ENCODE peak calls at places on chromosomes 4 and X, in four cellular contexts. One of them, this sample, is unnamed.

GRCh38 chr4:25484243-25484721 is 107.2 kb downstream of the ANAPC4 start:
- DNase-seq in nephron progenitor cell: no peak
- DNase-seq in neural crest cell: no peak
- DNase-seq in spleen: no peak
- DNase-seq in this sample: no peak

GRCh38 chr4:76354517-76355473 is 48.3 kb downstream of the STBD1 start:
- DNase-seq in neural crest cell: no peak
- DNase-seq in nephron progenitor cell: no peak
- DNase-seq in spleen: no peak
- DNase-seq in this sample: no peak

GRCh38 chrX:1466971-1467561 is 14.4 kb upstream of the ASMTL start:
- DNase-seq in neural crest cell: no peak
- DNase-seq in nephron progenitor cell: no peak
- DNase-seq in spleen: peak
- DNase-seq in this sample: no peak

GRCh38 chrX:3175659-3176438 is 134.6 kb downstream of the ARSF start:
- DNase-seq in neural crest cell: no peak
- DNase-seq in nephron progenitor cell: no peak
- DNase-seq in spleen: no peak
- DNase-seq in this sample: no peak

GRCh38 chrX:39640866-39641265 is 456.9 kb downstream of the BCOR start:
- DNase-seq in neural crest cell: no peak
- DNase-seq in nephron progenitor cell: no peak
- DNase-seq in spleen: no peak
- DNase-seq in this sample: no peak

GRCh38 chr4:152247271-152247975 is 288.5 kb downstream of the FBXW7 start:
- DNase-seq in nephron progenitor cell: peak
- DNase-seq in spleen: no peak
- DNase-seq in neural crest cell: no peak
- DNase-seq in this sample: no peak

GRCh38 chrX:48514126-48514806 is 5.5 kb downstream of the PORCN start:
- DNase-seq in neural crest cell: no peak
- DNase-seq in nephron progenitor cell: no peak
- DNase-seq in spleen: no peak
- DNase-seq in this sample: no peak

GRCh38 chr4:155632314-155632713 is 34.3 kb upstream of the GUCY1A1 start:
- DNase-seq in spleen: no peak
- DNase-seq in neural crest cell: no peak
- DNase-seq in nephron progenitor cell: no peak
- DNase-seq in this sample: no peak

GRCh38 chr4:53192496-53192895 is 173.4 kb downstream of the SCFD2 start:
- DNase-seq in spleen: no peak
- DNase-seq in nephron progenitor cell: no peak
- DNase-seq in neural crest cell: no peak
- DNase-seq in this sample: no peak

GRCh38 chr4:54296548-54297203 is 67.6 kb downstream of the PDGFRA start:
- DNase-seq in neural crest cell: no peak
- DNase-seq in spleen: no peak
- DNase-seq in nephron progenitor cell: no peak
- DNase-seq in this sample: no peak

GRCh38 chr4:158873795-158874359 is 105.1 kb downstream of the FNIP2 start:
- DNase-seq in neural crest cell: no peak
- DNase-seq in spleen: no peak
- DNase-seq in nephron progenitor cell: no peak
- DNase-seq in this sample: no peak

GRCh38 chrX:117120700-117121099 is 657.9 kb upstream of the CT83 start:
- DNase-seq in spleen: no peak
- DNase-seq in neural crest cell: no peak
- DNase-seq in nephron progenitor cell: no peak
- DNase-seq in this sample: no peak

GRCh38 chr4:123836919-123837605 is 440.5 kb downstream of the SPRY1 start:
- DNase-seq in neural crest cell: no peak
- DNase-seq in spleen: no peak
- DNase-seq in nephron progenitor cell: no peak
- DNase-seq in this sample: no peak

GRCh38 chrX:40471965-40472648 is 108.7 kb upstream of the ATP6AP2 start:
- DNase-seq in neural crest cell: no peak
- DNase-seq in nephron progenitor cell: peak
- DNase-seq in spleen: no peak
- DNase-seq in this sample: no peak

GRCh38 chr4:125101706-125102105 is 213.0 kb upstream of the FAT4 start:
- DNase-seq in nephron progenitor cell: no peak
- DNase-seq in spleen: no peak
- DNase-seq in neural crest cell: no peak
- DNase-seq in this sample: no peak

GRCh38 chr4:138630666-138631065 is 384.9 kb upstream of the NOCT start:
- DNase-seq in nephron progenitor cell: no peak
- DNase-seq in spleen: no peak
- DNase-seq in neural crest cell: no peak
- DNase-seq in this sample: no peak

GRCh38 chr4:37473807-37474206 is 212.4 kb downstream of the RELL1 start:
- DNase-seq in nephron progenitor cell: no peak
- DNase-seq in neural crest cell: no peak
- DNase-seq in spleen: no peak
- DNase-seq in this sample: no peak

GRCh38 chrX:54087661-54088060 is 43.4 kb upstream of the PHF8 start:
- DNase-seq in neural crest cell: no peak
- DNase-seq in spleen: no peak
- DNase-seq in nephron progenitor cell: no peak
- DNase-seq in this sample: no peak

GRCh38 chr4:70885174-70885573 is 17.0 kb upstream of the MOB1B start:
- DNase-seq in neural crest cell: no peak
- DNase-seq in spleen: no peak
- DNase-seq in nephron progenitor cell: no peak
- DNase-seq in this sample: no peak

GRCh38 chr4:78775278-78776030 is 696 bp upstream of the BMP2K start:
- DNase-seq in spleen: peak
- DNase-seq in neural crest cell: peak
- DNase-seq in nephron progenitor cell: peak
- DNase-seq in this sample: peak

GRCh38 chr4:109952612-109953011 is 39.9 kb downstream of the EGF start:
- DNase-seq in spleen: no peak
- DNase-seq in nephron progenitor cell: no peak
- DNase-seq in neural crest cell: no peak
- DNase-seq in this sample: no peak

GRCh38 chrX:115311666-115312065 is 22.2 kb downstream of the LUZP4 start:
- DNase-seq in nephron progenitor cell: peak
- DNase-seq in neural crest cell: peak
- DNase-seq in spleen: peak
- DNase-seq in this sample: peak

GRCh38 chr4:95268819-95269565 is 279.8 kb downstream of the UNC5C start:
- DNase-seq in nephron progenitor cell: peak
- DNase-seq in neural crest cell: no peak
- DNase-seq in spleen: no peak
- DNase-seq in this sample: no peak

GRCh38 chrX:121876316-121876715 is 828.9 kb downstream of the GLUD2 start:
- DNase-seq in neural crest cell: no peak
- DNase-seq in spleen: no peak
- DNase-seq in nephron progenitor cell: no peak
- DNase-seq in this sample: no peak

GRCh38 chr4:53613428-53613827 is 22.1 kb upstream of the LNX1 start:
- DNase-seq in spleen: no peak
- DNase-seq in neural crest cell: no peak
- DNase-seq in nephron progenitor cell: no peak
- DNase-seq in this sample: no peak

GRCh38 chr4:136012250-136012649 is 1520.0 kb downstream of the PCDH18 start:
- DNase-seq in nephron progenitor cell: no peak
- DNase-seq in neural crest cell: no peak
- DNase-seq in spleen: no peak
- DNase-seq in this sample: no peak

GRCh38 chr4:89162486-89162885 is 51.2 kb downstream of the TIGD2 start:
- DNase-seq in nephron progenitor cell: no peak
- DNase-seq in neural crest cell: no peak
- DNase-seq in spleen: no peak
- DNase-seq in this sample: no peak

GRCh38 chr4:78079701-78080430 is 22.7 kb downstream of the FRAS1 start:
- DNase-seq in nephron progenitor cell: no peak
- DNase-seq in neural crest cell: no peak
- DNase-seq in spleen: no peak
- DNase-seq in this sample: no peak

GRCh38 chrX:69090022-69090421 is 75.2 kb downstream of the PJA1 start:
- DNase-seq in neural crest cell: no peak
- DNase-seq in nephron progenitor cell: no peak
- DNase-seq in spleen: no peak
- DNase-seq in this sample: no peak

GRCh38 chr4:37765741-37766140 is 60.7 kb upstream of the PGM2 start:
- DNase-seq in neural crest cell: no peak
- DNase-seq in spleen: no peak
- DNase-seq in nephron progenitor cell: no peak
- DNase-seq in this sample: no peak

GRCh38 chr4:74830928-74831327 is 36.6 kb upstream of the BTC start:
- DNase-seq in neural crest cell: no peak
- DNase-seq in spleen: no peak
- DNase-seq in nephron progenitor cell: no peak
- DNase-seq in this sample: no peak
- TF ChIP-seq CTCF in neural crest cell: peak
- TF ChIP-seq CTCF in spleen: no peak
- TF ChIP-seq CTCF in nephron progenitor cell: peak
- TF ChIP-seq CTCF in this sample: peak

GRCh38 chr4:73309211-73309610 is 50.6 kb upstream of the ANKRD17 start:
- DNase-seq in spleen: no peak
- DNase-seq in neural crest cell: no peak
- DNase-seq in nephron progenitor cell: no peak
- DNase-seq in this sample: no peak

GRCh38 chr4:73308286-73308685 is 49.7 kb upstream of the ANKRD17 start:
- DNase-seq in nephron progenitor cell: no peak
- DNase-seq in neural crest cell: no peak
- DNase-seq in spleen: no peak
- DNase-seq in this sample: no peak

GRCh38 chr4:73312967-73313366 is 54.4 kb upstream of the ANKRD17 start:
- DNase-seq in neural crest cell: no peak
- DNase-seq in spleen: no peak
- DNase-seq in nephron progenitor cell: no peak
- DNase-seq in this sample: no peak

GRCh38 chr4:73315091-73315490 is 56.5 kb upstream of the ANKRD17 start:
- DNase-seq in neural crest cell: no peak
- DNase-seq in nephron progenitor cell: no peak
- DNase-seq in spleen: no peak
- DNase-seq in this sample: no peak

DNA sequence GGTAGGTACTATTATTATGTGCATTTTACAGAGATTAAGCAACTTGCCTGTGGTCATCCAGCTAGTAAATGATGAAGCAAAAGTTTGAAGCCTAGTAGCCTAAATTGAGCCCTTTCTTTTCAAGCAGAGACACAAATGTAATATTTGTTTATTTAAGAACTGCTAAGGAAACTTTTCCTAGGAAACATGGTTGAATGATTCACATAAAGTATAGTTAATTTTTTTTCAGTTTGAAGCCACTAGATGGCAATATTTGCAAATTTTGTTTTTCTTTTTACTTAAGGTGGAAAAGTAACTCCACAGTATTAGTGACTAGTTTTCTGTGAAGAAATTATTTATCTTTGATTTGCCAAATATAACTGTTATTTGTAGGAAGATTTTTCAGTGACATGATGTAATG is 52.8 kb upstream of the ANKRD17 start:
- DNase-seq in spleen: no peak
- DNase-seq in nephron progenitor cell: no peak
- DNase-seq in neural crest cell: no peak
- DNase-seq in this sample: no peak
- TF ChIP-seq CTCF in spleen: peak
- TF ChIP-seq CTCF in nephron progenitor cell: peak
- TF ChIP-seq CTCF in neural crest cell: peak
- TF ChIP-seq CTCF in this sample: peak

DNA sequence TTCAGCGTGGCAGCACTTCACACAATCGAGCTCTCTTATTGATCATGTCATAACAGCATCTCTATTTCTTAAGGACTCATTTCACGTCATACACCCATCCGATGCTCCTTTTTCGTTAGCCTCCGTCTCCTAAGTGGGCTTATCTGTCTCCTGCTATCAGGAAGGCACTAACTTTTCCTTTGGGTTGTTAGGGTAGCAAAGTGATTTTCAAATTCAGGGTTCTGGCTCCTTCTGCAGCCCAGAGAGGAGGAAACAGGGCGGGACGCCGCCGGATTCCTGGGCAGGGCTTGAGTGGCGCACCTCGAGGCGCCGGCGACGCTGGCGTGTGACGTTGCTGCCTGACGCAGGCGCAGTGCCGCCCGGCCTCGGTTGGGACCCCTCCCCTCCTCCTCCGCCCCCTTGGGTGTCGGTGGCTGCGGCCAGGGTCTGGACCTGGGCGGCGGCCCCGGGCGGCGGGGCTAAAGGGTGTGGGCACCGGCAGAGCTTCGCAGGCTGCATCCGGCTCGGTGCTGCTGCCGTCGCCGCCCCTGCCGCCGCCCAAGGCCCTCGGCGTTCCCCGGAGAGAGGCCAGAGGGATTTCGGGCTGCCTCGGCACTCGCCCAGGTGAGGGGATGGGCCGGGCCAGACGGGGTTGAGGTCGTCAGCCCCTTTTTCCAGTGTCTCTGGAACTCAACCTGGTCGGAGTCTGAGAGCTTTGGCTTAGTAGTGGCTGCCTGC is at the start of gene BLTP1:
- DNase-seq in spleen: peak
- DNase-seq in nephron progenitor cell: peak
- DNase-seq in neural crest cell: peak
- DNase-seq in this sample: peak
- TF ChIP-seq CTCF in spleen: no peak
- TF ChIP-seq CTCF in nephron progenitor cell: no peak
- TF ChIP-seq CTCF in neural crest cell: no peak
- TF ChIP-seq CTCF in this sample: no peak

GRCh38 chrX:155263854-155264628 is at the start of gene RAB39B:
- DNase-seq in spleen: peak
- DNase-seq in neural crest cell: peak
- DNase-seq in nephron progenitor cell: peak
- DNase-seq in this sample: peak
- TF ChIP-seq CTCF in spleen: no peak
- TF ChIP-seq CTCF in neural crest cell: no peak
- TF ChIP-seq CTCF in nephron progenitor cell: no peak
- TF ChIP-seq CTCF in this sample: no peak

GRCh38 chr4:16196482-16197393 is 29.5 kb downstream of the TAPT1 start:
- DNase-seq in neural crest cell: no peak
- DNase-seq in spleen: no peak
- DNase-seq in nephron progenitor cell: peak
- DNase-seq in this sample: no peak
- TF ChIP-seq CTCF in neural crest cell: peak
- TF ChIP-seq CTCF in spleen: peak
- TF ChIP-seq CTCF in nephron progenitor cell: peak
- TF ChIP-seq CTCF in this sample: no peak

DNA sequence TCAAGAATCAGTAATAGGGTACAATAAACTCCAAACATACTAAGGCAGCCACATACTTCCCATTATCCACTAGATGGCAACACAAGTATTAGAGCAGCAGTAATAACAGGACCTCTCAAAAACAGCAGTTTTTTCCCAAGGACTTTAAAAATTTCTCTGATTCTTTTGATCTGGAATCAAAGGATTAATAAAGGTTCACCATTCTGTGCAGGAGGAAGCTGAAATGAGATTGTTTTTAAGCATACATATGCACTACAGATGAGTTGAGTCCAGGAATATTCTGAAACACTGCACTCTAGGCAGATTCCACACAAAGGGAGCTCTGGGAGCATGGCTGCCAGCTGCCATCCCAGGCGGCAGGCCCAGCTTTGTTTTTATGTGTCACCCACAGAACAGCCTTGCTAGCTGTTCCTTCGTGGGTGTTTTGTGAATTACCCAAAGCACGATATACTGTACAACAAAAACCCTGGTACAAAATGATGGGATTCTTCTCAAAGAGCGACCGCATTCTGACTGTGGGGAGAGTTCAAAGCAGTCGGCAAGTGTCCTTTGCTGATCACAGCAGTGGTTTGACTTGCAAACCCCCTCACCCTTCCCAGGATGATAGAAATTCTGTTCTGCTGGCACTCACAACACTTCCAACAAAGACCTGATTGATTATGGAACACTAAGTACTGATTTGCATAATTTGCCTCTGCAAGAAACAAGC is 61.0 kb downstream of the STX18 start:
- DNase-seq in neural crest cell: peak
- DNase-seq in spleen: no peak
- DNase-seq in nephron progenitor cell: no peak
- DNase-seq in this sample: no peak
- TF ChIP-seq CTCF in neural crest cell: peak
- TF ChIP-seq CTCF in spleen: no peak
- TF ChIP-seq CTCF in nephron progenitor cell: peak
- TF ChIP-seq CTCF in this sample: no peak

This sample was measured in endothelial cell.